ENCODE peak calls at places on chromosomes 12 and 14, in nine cellular contexts. Z is vagina; G is astrocyte; K is CD8-positive, alpha-beta T cell; D is A549; C is colonic mucosa; F is transverse colon; E is thoracic aorta; U is RWPE1. V is an unnamed sample.

GRCh38 chr14:90924618-90925345 is 108.6 kb upstream of the TTC7B start:
- DNase-seq in Z (no peak), U (no peak), C (no peak), G (no peak), E (no peak), K (no peak), F (no peak), D (no peak), V (no peak)

GRCh38 chr14:103625361-103626095 is 3.5 kb upstream of the KLC1 start:
- DNase-seq in C (peak), Z (no peak), F (peak), E (no peak), K (peak), U (no peak), G (no peak), D (no peak), V (no peak)

GRCh38 chr12:64187794-64188193 is 34.3 kb downstream of the KICS2 start:
- DNase-seq in E (no peak), G (no peak), K (no peak), Z (no peak), C (no peak), F (no peak), U (no peak), D (no peak), V (no peak)

GRCh38 chr12:113002155-113002554 is 23.8 kb downstream of the OAS2 start:
- DNase-seq in E (no peak), U (no peak), Z (no peak), F (no peak), G (no peak), K (no peak), D (peak), C (no peak), V (no peak)

GRCh38 chr12:88958153-88958552 is 377.9 kb upstream of the KITLG start:
- DNase-seq in G (no peak), Z (no peak), U (no peak), K (no peak), C (no peak), D (no peak), F (no peak), E (no peak), V (no peak)

GRCh38 chr12:75662501-75663159 is 151.2 kb upstream of the KRR1 start:
- DNase-seq in F (no peak), G (no peak), U (no peak), K (no peak), Z (no peak), C (no peak), D (no peak), E (no peak), V (no peak)

GRCh38 chr14:100907240-100907639 is 3.7 kb upstream of the RTL1 start:
- DNase-seq in G (peak), Z (no peak), E (no peak), K (no peak), D (no peak), U (no peak), C (no peak), F (no peak), V (no peak)

GRCh38 chr12:12714276-12715001 is 2.7 kb upstream of the CDKN1B start:
- DNase-seq in F (peak), E (no peak), K (peak), Z (no peak), G (peak), C (peak), U (no peak), D (no peak), V (no peak)

GRCh38 chr14:102182901-102183619 is 43.4 kb downstream of the WDR20 start:
- DNase-seq in U (no peak), F (no peak), C (no peak), E (no peak), K (no peak), Z (no peak), D (no peak), G (peak), V (no peak)

GRCh38 chr12:45994736-45995135 is 4.4 kb upstream of the SCAF11 start:
- DNase-seq in D (no peak), K (no peak), E (no peak), G (no peak), C (no peak), Z (no peak), F (no peak), U (no peak), V (no peak)

GRCh38 chr12:78696267-78696666 is 168.3 kb upstream of the SYT1 start:
- DNase-seq in U (no peak), F (no peak), G (no peak), E (no peak), Z (no peak), D (no peak), C (no peak), K (no peak), V (peak)
- H3K27ac ChIP-seq in U (no peak), F (no peak), G (no peak), E (no peak), Z (no peak), D (no peak), C (no peak), K (no peak), V (no peak)

GRCh38 chr12:42484996-42485395 is 104.5 kb downstream of the PRICKLE1 start:
- DNase-seq in F (no peak), C (no peak), D (no peak), G (no peak), K (no peak), U (no peak), E (no peak), Z (no peak), V (no peak)

GRCh38 chr12:42482820-42483533 is 106.6 kb downstream of the PRICKLE1 start:
- DNase-seq in F (peak), Z (no peak), K (peak), G (peak), U (peak), D (peak), C (peak), E (peak), V (no peak)

GRCh38 chr12:42482086-42482819 is 107.3 kb downstream of the PRICKLE1 start:
- DNase-seq in G (peak), C (no peak), K (no peak), F (no peak), U (no peak), Z (no peak), E (no peak), D (no peak), V (no peak)

GRCh38 chr12:42481368-42481767 is 108.2 kb downstream of the PRICKLE1 start:
- DNase-seq in G (no peak), D (no peak), C (no peak), Z (no peak), F (no peak), U (no peak), E (no peak), K (no peak), V (no peak)

GRCh38 chr12:42483534-42483857 is 106.0 kb downstream of the PRICKLE1 start:
- DNase-seq in C (no peak), G (no peak), Z (no peak), D (no peak), E (no peak), F (peak), K (peak), U (peak), V (no peak)
- H3K27ac ChIP-seq in C (peak), G (peak), Z (peak), D (peak), E (peak), F (peak), K (no peak), U (peak), V (peak)

DNA sequence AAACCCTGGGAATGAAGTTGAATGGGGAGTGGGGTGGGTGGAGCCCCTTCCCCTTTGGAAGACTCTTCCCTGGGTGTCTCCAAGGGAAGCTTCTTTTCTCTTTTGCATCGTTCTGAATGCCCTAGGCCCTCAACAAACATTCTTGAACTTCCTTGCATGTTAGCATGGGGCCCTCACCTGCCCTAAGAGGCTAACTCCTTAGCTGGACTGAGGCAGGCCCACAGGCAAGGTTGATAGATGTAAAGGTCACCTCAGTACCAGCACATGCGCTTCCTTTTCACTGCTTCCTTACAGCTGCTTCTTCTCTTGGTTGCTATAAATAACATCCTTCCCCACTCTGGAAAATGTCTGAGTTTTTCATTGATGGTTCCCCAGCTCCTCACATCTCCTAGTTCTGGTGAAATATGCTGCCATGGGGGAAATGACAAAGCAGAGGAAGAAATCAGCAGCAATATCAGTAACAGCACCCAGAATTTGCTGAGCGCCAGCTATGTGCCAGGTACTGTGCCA is 160.6 kb upstream of the FRMD6 start:
- DNase-seq in U (no peak), K (no peak), F (no peak), E (no peak), D (no peak), C (no peak), Z (no peak), G (no peak), V (no peak)
- H3K27ac ChIP-seq in U (peak), K (no peak), F (peak), E (no peak), D (no peak), C (no peak), Z (no peak), G (no peak), V (peak)

GRCh38 chr12:53062011-53062961 is 12.4 kb downstream of the TNS2 start:
- DNase-seq in Z (no peak), G (no peak), K (no peak), E (no peak), F (no peak), U (no peak), C (peak), D (no peak), V (no peak)
- H3K27ac ChIP-seq in Z (peak), G (no peak), K (no peak), E (peak), F (no peak), U (peak), C (peak), D (peak), V (no peak)

GRCh38 chr12:126112849-126113248 is 1047.6 kb downstream of the AACS start:
- DNase-seq in D (no peak), Z (no peak), U (no peak), C (no peak), F (no peak), K (no peak), G (no peak), E (no peak), V (no peak)
- H3K27ac ChIP-seq in D (no peak), Z (no peak), U (no peak), C (no peak), F (no peak), K (no peak), G (no peak), E (no peak), V (no peak)

GRCh38 chr14:64763801-64764511 is 59.7 kb downstream of the PLEKHG3 start:
- DNase-seq in U (no peak), F (peak), C (no peak), Z (no peak), G (peak), K (no peak), E (no peak), D (no peak), V (no peak)

GRCh38 chr14:64762044-64763034 is 58.1 kb downstream of the PLEKHG3 start:
- DNase-seq in G (peak), C (peak), D (peak), Z (no peak), F (peak), U (peak), E (no peak), K (no peak), V (peak)

GRCh38 chr14:64764641-64765520 is 60.7 kb downstream of the PLEKHG3 start:
- DNase-seq in Z (no peak), K (peak), U (peak), G (peak), C (peak), F (peak), D (peak), E (no peak), V (no peak)

GRCh38 chr14:64761441-64762043 is 57.3 kb downstream of the PLEKHG3 start:
- DNase-seq in U (no peak), D (peak), E (no peak), G (no peak), K (no peak), F (no peak), C (no peak), Z (no peak), V (no peak)

GRCh38 chr14:64763089-64763782 is 59.0 kb downstream of the PLEKHG3 start:
- DNase-seq in F (no peak), C (no peak), U (no peak), D (no peak), E (no peak), K (no peak), Z (no peak), G (no peak), V (no peak)
- H3K27ac ChIP-seq in F (no peak), C (no peak), U (peak), D (peak), E (peak), K (no peak), Z (peak), G (no peak), V (no peak)

GRCh38 chr14:73717998-73718741 is 4.0 kb upstream of the PNMA1 start:
- DNase-seq in E (no peak), C (peak), K (no peak), D (no peak), F (peak), G (no peak), Z (no peak), U (no peak), V (no peak)
- H3K27ac ChIP-seq in E (peak), C (peak), K (no peak), D (no peak), F (peak), G (peak), Z (peak), U (peak), V (no peak)

GRCh38 chr12:55703288-55703687 is 4.4 kb downstream of the ITGA7 start:
- DNase-seq in G (no peak), U (no peak), D (no peak), K (no peak), C (no peak), E (no peak), F (no peak), Z (no peak), V (no peak)
- H3K27ac ChIP-seq in G (no peak), U (no peak), D (no peak), K (no peak), C (no peak), E (peak), F (peak), Z (peak), V (no peak)

GRCh38 chr14:61048640-61049039 is 67.6 kb downstream of the SLC38A6 start:
- DNase-seq in G (no peak), Z (no peak), C (no peak), E (no peak), F (no peak), K (no peak), U (no peak), D (no peak), V (no peak)

DNA sequence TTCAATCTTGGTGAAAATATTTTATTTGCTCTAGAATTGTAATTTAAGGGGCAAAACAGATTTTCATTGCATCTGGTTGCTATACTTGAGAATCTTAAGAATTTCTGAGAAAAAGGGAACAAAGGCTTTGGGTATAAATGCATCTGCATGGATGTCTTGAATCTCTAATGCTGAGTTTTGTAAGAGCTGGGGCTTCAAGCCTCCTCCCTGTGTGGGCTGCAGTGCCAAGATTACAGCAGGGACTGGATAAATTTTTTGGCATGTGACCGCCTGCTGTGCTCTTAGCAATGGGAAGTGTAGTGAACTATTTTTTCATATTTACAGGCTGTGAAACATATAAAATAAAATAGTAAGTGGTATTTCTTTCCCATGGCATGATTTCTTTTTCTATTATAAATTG is 70.0 kb downstream of the SLC38A6 start:
- DNase-seq in Z (no peak), K (no peak), F (no peak), D (no peak), E (no peak), U (no peak), G (no peak), C (no peak), V (no peak)
- H3K27ac ChIP-seq in Z (no peak), K (no peak), F (no peak), D (no peak), E (no peak), U (no peak), G (no peak), C (no peak), V (no peak)

V was measured in epithelial cell of prostate.